ENCODE peak calls at places on chromosomes 4 and X, in seven cellular contexts. K, A, X, W, Y, H and M are unnamed samples. For H3K36me3, the result is how much of the 10 kb centered on the place peaks cover.

GRCh38 chrX:47629419-47630210 is at the start of gene CFP:
- DNase-seq in K (no peak), A (no peak), X (no peak), W (no peak), Y (no peak), H (no peak), M (no peak)

GRCh38 chr4:173270312-173271027 is 63.7 kb downstream of the HMGB2 start:
- DNase-seq in K (no peak), A (peak), X (no peak), W (no peak), Y (no peak), H (no peak), M (no peak)

GRCh38 chr4:155582971-155583437 is 83.6 kb upstream of the GUCY1A1 start:
- DNase-seq in K (peak), A (peak), X (peak), W (no peak), Y (no peak), H (peak), M (peak)

GRCh38 chrX:23434356-23434884 is 99.8 kb downstream of the PTCHD1 start:
- DNase-seq in K (no peak), A (no peak), X (peak), W (no peak), Y (no peak), H (peak), M (peak)

GRCh38 chr4:125368161-125368560 is 53.4 kb downstream of the FAT4 start:
- DNase-seq in K (peak), A (no peak), X (peak), W (no peak), Y (no peak), H (no peak), M (peak)

GRCh38 chr4:135434936-135435335 is 1233.3 kb upstream of the PABPC4L start:
- DNase-seq in K (no peak), A (no peak), X (peak), W (no peak), Y (no peak), H (peak), M (peak)

GRCh38 chr4:173167793-173168395 is 717 bp upstream of the GALNT7 start:
- DNase-seq in K (peak), A (peak), X (peak), W (no peak), Y (peak), H (no peak), M (peak)

GRCh38 chr4:76449824-76450223 is 14.8 kb downstream of the SHROOM3 start:
- DNase-seq in K (no peak), A (no peak), X (no peak), W (no peak), Y (no peak), H (peak), M (no peak)

GRCh38 chr4:98928131-98928504 is 815 bp downstream of the EIF4E start:
- DNase-seq in K (peak), A (peak), X (peak), W (peak), Y (peak), H (peak), M (peak)

GRCh38 chrX:125769628-125770027 is 396.5 kb downstream of the DCAF12L2 start:
- DNase-seq in K (no peak), A (no peak), X (no peak), W (no peak), Y (no peak), H (no peak), M (no peak)

GRCh38 chr4:14259926-14260325 is 632.4 kb upstream of the BOD1L1 start:
- DNase-seq in K (no peak), A (no peak), X (no peak), W (no peak), Y (no peak), H (no peak), M (peak)

GRCh38 chr4:123505077-123505456 is 108.5 kb downstream of the SPRY1 start:
- DNase-seq in K (no peak), A (no peak), X (peak), W (no peak), Y (no peak), H (no peak), M (peak)

GRCh38 chr4:179695175-179695574 is 2252.9 kb upstream of the AGA start:
- DNase-seq in K (no peak), A (no peak), X (peak), W (no peak), Y (no peak), H (peak), M (peak)

GRCh38 chr4:7055111-7055989 is 12.2 kb downstream of the TADA2B start:
- DNase-seq in K (peak), A (no peak), X (no peak), W (no peak), Y (no peak), H (no peak), M (no peak)

GRCh38 chr4:74603186-74603585 is 158.2 kb downstream of the AREG start:
- DNase-seq in K (no peak), A (no peak), X (no peak), W (no peak), Y (no peak), H (no peak), M (no peak)

GRCh38 chr4:8147231-8147970 is 11.2 kb downstream of the ABLIM2 start:
- DNase-seq in K (no peak), A (no peak), X (no peak), W (no peak), Y (no peak), H (no peak), M (no peak)

GRCh38 chr4:79607979-79608378 is 200.0 kb upstream of the GK2 start:
- DNase-seq in K (no peak), A (no peak), X (no peak), W (no peak), Y (no peak), H (no peak), M (no peak)

GRCh38 chrX:30653415-30654131 is at the start of gene GK:
- DNase-seq in K (peak), A (peak), X (peak), W (peak), Y (peak), H (peak), M (peak)

GRCh38 chr4:38488891-38489861 is 174.8 kb upstream of the KLF3 start:
- DNase-seq in K (no peak), A (no peak), X (no peak), W (peak), Y (no peak), H (no peak), M (peak)

GRCh38 chr4:4320528-4320927 is 30.5 kb downstream of the ZBTB49 start:
- DNase-seq in K (no peak), A (no peak), X (no peak), W (no peak), Y (no peak), H (no peak), M (no peak)

GRCh38 chrX:104315555-104315954 is 60.8 kb upstream of the ESX1 start:
- DNase-seq in K (peak), A (no peak), X (peak), W (no peak), Y (no peak), H (peak), M (no peak)

GRCh38 chr4:37982736-37983135 is 22.5 kb downstream of the PTTG2 start:
- DNase-seq in K (no peak), A (no peak), X (no peak), W (no peak), Y (no peak), H (no peak), M (no peak)

GRCh38 chr4:185863946-185864345 is 52.0 kb upstream of the SORBS2 start:
- DNase-seq in K (no peak), A (no peak), X (no peak), W (no peak), Y (no peak), H (no peak), M (no peak)

GRCh38 chr4:101693842-101694398 is 96.6 kb upstream of the BANK1 start:
- DNase-seq in K (no peak), A (no peak), X (peak), W (no peak), Y (no peak), H (peak), M (no peak)

GRCh38 chr4:79281577-79282359 is 44.1 kb downstream of the NAA11 start:
- DNase-seq in K (no peak), A (no peak), X (no peak), W (peak), Y (no peak), H (no peak), M (no peak)

GRCh38 chrX:122816288-122816687 is 367.8 kb upstream of the GRIA3 start:
- DNase-seq in K (no peak), A (no peak), X (no peak), W (no peak), Y (no peak), H (no peak), M (no peak)

GRCh38 chrX:122818068-122818467 is 366.0 kb upstream of the GRIA3 start:
- DNase-seq in K (no peak), A (no peak), X (no peak), W (no peak), Y (no peak), H (no peak), M (no peak)

DNA sequence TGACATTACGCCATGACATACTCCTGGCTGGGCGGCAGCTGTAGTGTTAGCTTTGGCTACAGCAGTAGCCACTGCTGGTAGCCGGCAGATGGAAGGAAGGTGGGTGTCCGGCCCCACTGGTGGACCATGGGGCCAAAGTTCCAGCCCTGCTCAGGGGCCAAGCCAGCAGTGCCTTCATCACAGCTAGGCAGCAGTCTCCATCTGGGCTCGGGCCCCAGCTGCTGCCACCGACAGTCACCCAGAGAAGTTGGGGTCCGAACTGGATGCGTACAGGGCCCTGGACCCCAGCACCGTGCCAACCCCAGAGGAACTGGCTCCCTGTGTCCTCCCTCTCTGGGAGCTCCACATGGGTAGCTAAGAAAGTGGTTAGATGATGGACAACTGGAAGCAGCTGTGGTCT is 366.8 kb upstream of the GRIA3 start:
- DNase-seq in K (no peak), A (no peak), X (no peak), W (no peak), Y (no peak), H (no peak), M (no peak)
- H3K9ac ChIP-seq in K (no peak), A (no peak), X (no peak), W (no peak), Y (no peak), H (no peak), M (no peak)

GRCh38 chrX:153960077-153960476 is 11.5 kb downstream of the HCFC1 start:
- DNase-seq in K (no peak), A (no peak), X (no peak), W (no peak), Y (no peak), H (no peak), M (no peak)
- H3K36me3 ChIP-seq in K (under half), A (under half), X (under half), W (half or more), Y (half or more), H (under half), M (half or more)

GRCh38 chrX:108186811-108187210 is 95.2 kb downstream of the ATG4A start:
- DNase-seq in K (peak), A (no peak), X (peak), W (no peak), Y (no peak), H (peak), M (peak)
- H3K9ac ChIP-seq in K (no peak), A (no peak), X (no peak), W (no peak), Y (no peak), H (no peak), M (no peak)

GRCh38 chrX:77691916-77692315 is 94.1 kb downstream of the ATRX start:
- DNase-seq in K (no peak), A (no peak), X (no peak), W (no peak), Y (no peak), H (no peak), M (no peak)

GRCh38 chrX:77694491-77694890 is 91.5 kb downstream of the ATRX start:
- DNase-seq in K (no peak), A (no peak), X (peak), W (no peak), Y (no peak), H (no peak), M (no peak)

GRCh38 chrX:77693594-77693993 is 92.4 kb downstream of the ATRX start:
- DNase-seq in K (no peak), A (no peak), X (no peak), W (no peak), Y (no peak), H (no peak), M (no peak)

GRCh38 chrX:77689376-77689775 is 96.6 kb downstream of the ATRX start:
- DNase-seq in K (no peak), A (no peak), X (no peak), W (no peak), Y (no peak), H (no peak), M (no peak)
- H3K36me3 ChIP-seq in K (under half), A (under half), X (under half), W (half or more), Y (under half), H (under half), M (under half)

GRCh38 chr4:168587326-168588125 is 90.7 kb downstream of the PALLD start:
- DNase-seq in K (no peak), A (no peak), X (peak), W (no peak), Y (no peak), H (peak), M (peak)
- H3K9ac ChIP-seq in K (no peak), A (no peak), X (peak), W (peak), Y (no peak), H (peak), M (peak)

DNA sequence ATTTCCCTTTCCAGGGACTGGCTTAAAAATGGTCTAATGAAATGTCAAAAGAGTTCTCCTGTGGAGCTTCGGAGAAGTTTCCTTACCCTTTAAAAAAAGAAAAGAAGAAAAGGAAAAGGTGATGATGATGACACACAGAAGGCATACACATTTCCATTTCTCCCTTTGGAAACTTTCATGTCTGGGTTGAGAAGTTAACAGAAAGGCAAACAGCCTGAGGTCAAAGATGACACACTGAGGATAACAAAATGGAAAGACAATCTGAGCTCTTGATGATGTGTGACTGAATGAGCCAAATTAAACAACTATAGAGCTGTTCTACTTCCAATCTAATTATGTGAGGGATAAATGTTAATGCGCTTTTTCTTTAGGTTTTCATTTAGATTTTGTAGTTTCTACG is 32.2 kb downstream of the NFXL1 start:
- DNase-seq in K (no peak), A (no peak), X (no peak), W (no peak), Y (no peak), H (no peak), M (peak)
- H3K36me3 ChIP-seq in K (under half), A (half or more), X (half or more), W (half or more), Y (half or more), H (half or more), M (half or more)

GRCh38 chr4:184383497-184384055 is 90.8 kb downstream of the IRF2 start:
- DNase-seq in K (peak), A (no peak), X (peak), W (no peak), Y (no peak), H (peak), M (peak)

GRCh38 chr4:184380707-184381106 is 93.6 kb downstream of the IRF2 start:
- DNase-seq in K (no peak), A (no peak), X (no peak), W (no peak), Y (no peak), H (no peak), M (no peak)

GRCh38 chr4:184384056-184384809 is 90.1 kb downstream of the IRF2 start:
- DNase-seq in K (peak), A (peak), X (peak), W (no peak), Y (no peak), H (peak), M (peak)

GRCh38 chr4:184384810-184385557 is 89.4 kb downstream of the IRF2 start:
- DNase-seq in K (no peak), A (peak), X (no peak), W (no peak), Y (no peak), H (peak), M (peak)

GRCh38 chr4:184382189-184382846 is 92.0 kb downstream of the IRF2 start:
- DNase-seq in K (peak), A (no peak), X (no peak), W (no peak), Y (no peak), H (no peak), M (no peak)
- H3K9ac ChIP-seq in K (no peak), A (no peak), X (peak), W (no peak), Y (no peak), H (no peak), M (peak)

GRCh38 chr4:104493071-104493831 is 1.4 kb downstream of the CXXC4 start:
- DNase-seq in K (no peak), A (no peak), X (no peak), W (no peak), Y (no peak), H (no peak), M (no peak)
- H3K36me3 ChIP-seq in K (under half), A (under half), X (under half), W (under half), Y (under half), H (under half), M (under half)

GRCh38 chrX:40733691-40734090 is 1.7 kb downstream of the MED14 start:
- DNase-seq in K (peak), A (no peak), X (no peak), W (no peak), Y (no peak), H (no peak), M (peak)

GRCh38 chrX:40727093-40727492 is 8.2 kb downstream of the MED14 start:
- DNase-seq in K (no peak), A (no peak), X (no peak), W (no peak), Y (no peak), H (no peak), M (no peak)

GRCh38 chrX:40727599-40728252 is 7.6 kb downstream of the MED14 start:
- DNase-seq in K (no peak), A (no peak), X (no peak), W (no peak), Y (no peak), H (no peak), M (no peak)

GRCh38 chrX:40734956-40735317 is 405 bp downstream of the MED14 start:
- DNase-seq in K (peak), A (peak), X (no peak), W (no peak), Y (no peak), H (no peak), M (peak)

DNA sequence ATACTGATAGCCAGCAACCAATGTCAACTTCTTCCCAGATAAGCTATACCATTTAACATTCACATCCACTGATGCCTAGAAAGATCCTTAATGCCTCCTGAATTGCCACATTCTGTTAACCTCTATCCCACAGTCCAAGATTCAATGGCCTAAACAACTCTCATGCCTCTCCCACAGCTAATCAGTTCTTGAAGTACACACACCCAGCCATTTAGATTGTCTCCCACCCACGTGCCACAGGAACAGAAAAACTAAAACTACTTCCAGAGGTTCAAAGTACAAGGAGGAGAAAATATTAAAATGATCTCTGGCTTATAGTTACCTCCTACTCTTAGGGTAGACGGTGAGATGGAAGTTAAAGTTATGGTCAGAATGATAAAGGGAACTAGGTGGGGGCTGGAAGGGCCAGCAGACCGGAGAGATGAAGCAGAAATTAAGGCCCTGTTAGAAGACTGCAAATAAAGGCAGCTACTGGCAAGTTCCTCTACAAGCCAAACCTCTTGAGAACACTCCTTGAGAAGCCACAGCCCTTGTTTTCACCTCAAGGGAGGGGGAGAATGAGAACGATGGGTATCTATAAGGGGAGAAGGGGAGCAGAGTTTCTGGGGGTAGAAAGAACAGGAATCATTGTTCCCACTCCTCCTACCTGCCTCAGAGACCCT is 5.3 kb downstream of the MED14 start:
- DNase-seq in K (no peak), A (no peak), X (no peak), W (no peak), Y (no peak), H (no peak), M (no peak)
- H3K9ac ChIP-seq in K (no peak), A (peak), X (no peak), W (no peak), Y (no peak), H (no peak), M (no peak)